ENCODE peak calls at places on chromosomes 12 and 14, in five cellular contexts. One of them, this sample, is unnamed.

GRCh38 chr14:75794615-75795038 is 133.6 kb downstream of the TTLL5 start:
- DNase-seq in nephron progenitor cell: no peak
- DNase-seq in fibroblast of lung: peak
- DNase-seq in WTC11: no peak
- DNase-seq in GM20000: no peak
- DNase-seq in this sample: peak

GRCh38 chr12:61188801-61189595 is 1071.2 kb upstream of the USP15 start:
- DNase-seq in nephron progenitor cell: no peak
- DNase-seq in fibroblast of lung: no peak
- DNase-seq in WTC11: no peak
- DNase-seq in GM20000: no peak
- DNase-seq in this sample: no peak

GRCh38 chr14:104263671-104264358 is 125.4 kb downstream of the KIF26A start:
- DNase-seq in nephron progenitor cell: no peak
- DNase-seq in fibroblast of lung: no peak
- DNase-seq in WTC11: peak
- DNase-seq in GM20000: no peak
- DNase-seq in this sample: no peak

GRCh38 chr14:76951149-76951548 is 77.4 kb downstream of the IRF2BPL start:
- DNase-seq in nephron progenitor cell: no peak
- DNase-seq in fibroblast of lung: peak
- DNase-seq in WTC11: no peak
- DNase-seq in GM20000: no peak
- DNase-seq in this sample: no peak

GRCh38 chr14:33068626-33069025 is 129.9 kb downstream of the NPAS3 start:
- DNase-seq in nephron progenitor cell: no peak
- DNase-seq in fibroblast of lung: peak
- DNase-seq in WTC11: no peak
- DNase-seq in GM20000: no peak
- DNase-seq in this sample: no peak

GRCh38 chr14:32109676-32110075 is 32.6 kb downstream of the ARHGAP5 start:
- DNase-seq in nephron progenitor cell: no peak
- DNase-seq in fibroblast of lung: peak
- DNase-seq in WTC11: no peak
- DNase-seq in GM20000: no peak
- DNase-seq in this sample: peak

GRCh38 chr14:93262446-93262845 is 55.4 kb downstream of the UBR7 start:
- DNase-seq in nephron progenitor cell: no peak
- DNase-seq in fibroblast of lung: no peak
- DNase-seq in WTC11: no peak
- DNase-seq in GM20000: no peak
- DNase-seq in this sample: no peak

GRCh38 chr14:69693823-69694729 is 72.9 kb upstream of the SRSF5 start:
- DNase-seq in nephron progenitor cell: no peak
- DNase-seq in fibroblast of lung: no peak
- DNase-seq in WTC11: no peak
- DNase-seq in GM20000: no peak
- DNase-seq in this sample: no peak

GRCh38 chr14:93941293-93941910 is 14.3 kb downstream of the FAM181A start:
- DNase-seq in nephron progenitor cell: no peak
- DNase-seq in fibroblast of lung: peak
- DNase-seq in WTC11: no peak
- DNase-seq in GM20000: no peak
- DNase-seq in this sample: peak

GRCh38 chr12:31016057-31016456 is 57.6 kb upstream of the DDX11 start:
- DNase-seq in nephron progenitor cell: no peak
- DNase-seq in fibroblast of lung: no peak
- DNase-seq in WTC11: no peak
- DNase-seq in GM20000: no peak
- DNase-seq in this sample: no peak

GRCh38 chr12:45273717-45274271 is 57.9 kb downstream of the ANO6 start:
- DNase-seq in nephron progenitor cell: no peak
- DNase-seq in fibroblast of lung: peak
- DNase-seq in WTC11: no peak
- DNase-seq in GM20000: no peak
- DNase-seq in this sample: peak

GRCh38 chr14:100674428-100674827 is 52.3 kb upstream of the DLK1 start:
- DNase-seq in nephron progenitor cell: no peak
- DNase-seq in fibroblast of lung: no peak
- DNase-seq in WTC11: no peak
- DNase-seq in GM20000: no peak
- DNase-seq in this sample: no peak

GRCh38 chr14:89340200-89340667 is 76.8 kb downstream of the FOXN3 start:
- DNase-seq in nephron progenitor cell: no peak
- DNase-seq in fibroblast of lung: peak
- DNase-seq in WTC11: no peak
- DNase-seq in GM20000: no peak
- DNase-seq in this sample: no peak

GRCh38 chr12:130632582-130633174 is 83.4 kb downstream of the RIMBP2 start:
- DNase-seq in nephron progenitor cell: no peak
- DNase-seq in fibroblast of lung: no peak
- DNase-seq in WTC11: no peak
- DNase-seq in GM20000: no peak
- DNase-seq in this sample: no peak

GRCh38 chr14:66240112-66240511 is 246.1 kb upstream of the CCDC196 start:
- DNase-seq in nephron progenitor cell: no peak
- DNase-seq in fibroblast of lung: peak
- DNase-seq in WTC11: no peak
- DNase-seq in GM20000: no peak
- DNase-seq in this sample: no peak

GRCh38 chr14:70808023-70808401 is 1.3 kb downstream of the MAP3K9 start:
- DNase-seq in nephron progenitor cell: peak
- DNase-seq in fibroblast of lung: peak
- DNase-seq in WTC11: peak
- DNase-seq in GM20000: peak
- DNase-seq in this sample: no peak

GRCh38 chr12:75881910-75882309 is 149.7 kb downstream of the PHLDA1 start:
- DNase-seq in nephron progenitor cell: no peak
- DNase-seq in fibroblast of lung: peak
- DNase-seq in WTC11: no peak
- DNase-seq in GM20000: no peak
- DNase-seq in this sample: no peak

GRCh38 chr12:14988035-14988434 is 15.2 kb downstream of the PDE6H start:
- DNase-seq in nephron progenitor cell: no peak
- DNase-seq in fibroblast of lung: peak
- DNase-seq in WTC11: no peak
- DNase-seq in GM20000: no peak
- DNase-seq in this sample: no peak

GRCh38 chr12:29962276-29963035 is 178.7 kb upstream of the TMTC1 start:
- DNase-seq in nephron progenitor cell: no peak
- DNase-seq in fibroblast of lung: no peak
- DNase-seq in WTC11: no peak
- DNase-seq in GM20000: no peak
- DNase-seq in this sample: no peak

GRCh38 chr14:84927096-84927910 is 602.6 kb upstream of the FLRT2 start:
- DNase-seq in nephron progenitor cell: no peak
- DNase-seq in fibroblast of lung: peak
- DNase-seq in WTC11: no peak
- DNase-seq in GM20000: no peak
- DNase-seq in this sample: no peak

GRCh38 chr12:3283137-3283680 is 206.0 kb downstream of the TSPAN9 start:
- DNase-seq in nephron progenitor cell: no peak
- DNase-seq in fibroblast of lung: no peak
- DNase-seq in WTC11: no peak
- DNase-seq in GM20000: no peak
- DNase-seq in this sample: no peak

GRCh38 chr14:54555651-54556050 is 11.3 kb upstream of the SAMD4A start:
- DNase-seq in nephron progenitor cell: no peak
- DNase-seq in fibroblast of lung: no peak
- DNase-seq in WTC11: no peak
- DNase-seq in GM20000: no peak
- DNase-seq in this sample: no peak

GRCh38 chr12:11164384-11164783 is 6.6 kb upstream of the SMIM10L1 start:
- DNase-seq in nephron progenitor cell: no peak
- DNase-seq in fibroblast of lung: no peak
- DNase-seq in WTC11: no peak
- DNase-seq in GM20000: no peak
- DNase-seq in this sample: no peak

GRCh38 chr12:65926119-65927004 is 102.1 kb downstream of the HMGA2 start:
- DNase-seq in nephron progenitor cell: no peak
- DNase-seq in fibroblast of lung: no peak
- DNase-seq in WTC11: no peak
- DNase-seq in GM20000: no peak
- DNase-seq in this sample: no peak

GRCh38 chr14:103257211-103257962 is 76.7 kb upstream of the EIF5 start:
- DNase-seq in nephron progenitor cell: no peak
- DNase-seq in fibroblast of lung: peak
- DNase-seq in WTC11: no peak
- DNase-seq in GM20000: no peak
- DNase-seq in this sample: no peak

GRCh38 chr12:76137611-76138010 is 53.1 kb upstream of the NAP1L1 start:
- DNase-seq in nephron progenitor cell: no peak
- DNase-seq in fibroblast of lung: peak
- DNase-seq in WTC11: no peak
- DNase-seq in GM20000: no peak
- DNase-seq in this sample: no peak

DNA sequence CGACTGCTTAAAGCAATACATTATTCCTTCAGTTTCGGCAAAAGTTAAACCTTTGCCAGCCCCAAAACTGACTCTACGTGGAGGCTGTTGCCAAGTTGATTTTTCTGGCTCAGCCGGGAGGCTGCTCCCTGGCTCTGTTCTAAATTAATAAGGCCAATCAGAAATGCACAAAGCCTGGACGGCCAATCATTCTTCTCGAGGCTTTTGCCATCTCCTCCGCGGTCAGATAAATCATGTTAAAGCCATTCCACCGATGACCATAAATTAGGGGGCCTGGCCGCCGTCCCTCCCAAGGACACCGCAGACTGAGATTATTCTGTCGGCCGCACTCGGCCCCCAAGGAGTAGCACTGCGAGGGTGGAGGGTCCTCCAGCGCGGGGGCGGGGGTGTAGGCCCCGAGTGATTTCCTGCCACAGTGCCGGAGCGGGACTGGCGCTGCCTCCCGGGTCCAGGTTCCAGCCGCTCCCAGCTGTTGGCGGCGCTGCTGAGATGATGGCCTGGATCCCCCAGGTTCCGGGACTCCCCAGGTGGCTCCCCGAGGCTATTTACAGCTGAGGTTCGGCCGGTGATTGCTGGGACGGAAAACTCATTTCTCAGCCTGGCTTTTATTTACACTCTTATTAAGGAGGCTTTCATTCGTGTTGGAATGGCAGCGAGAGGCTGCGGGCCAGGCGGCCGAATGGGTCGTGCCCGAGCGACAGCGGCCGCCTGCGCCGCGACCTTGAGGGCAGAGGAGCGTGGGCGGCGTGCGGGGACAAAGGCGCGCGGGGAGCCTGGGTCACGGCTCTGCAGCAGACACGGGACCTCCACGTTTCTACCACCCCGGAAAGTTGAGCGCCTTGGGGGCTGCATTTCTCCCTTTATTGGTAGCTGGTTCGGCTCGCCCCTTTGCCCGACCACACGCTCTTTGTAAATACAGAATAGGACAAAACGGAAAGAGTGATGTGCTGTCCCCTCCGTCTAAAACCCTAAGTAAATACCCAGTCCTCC is 165.2 kb downstream of the MON2 start:
- DNase-seq in nephron progenitor cell: peak
- DNase-seq in fibroblast of lung: peak
- DNase-seq in WTC11: peak
- DNase-seq in GM20000: peak
- DNase-seq in this sample: peak
- TF ChIP-seq CTCF in nephron progenitor cell: no peak
- TF ChIP-seq CTCF in fibroblast of lung: no peak
- TF ChIP-seq CTCF in WTC11: no peak
- TF ChIP-seq CTCF in GM20000: peak
- TF ChIP-seq CTCF in this sample: peak

DNA sequence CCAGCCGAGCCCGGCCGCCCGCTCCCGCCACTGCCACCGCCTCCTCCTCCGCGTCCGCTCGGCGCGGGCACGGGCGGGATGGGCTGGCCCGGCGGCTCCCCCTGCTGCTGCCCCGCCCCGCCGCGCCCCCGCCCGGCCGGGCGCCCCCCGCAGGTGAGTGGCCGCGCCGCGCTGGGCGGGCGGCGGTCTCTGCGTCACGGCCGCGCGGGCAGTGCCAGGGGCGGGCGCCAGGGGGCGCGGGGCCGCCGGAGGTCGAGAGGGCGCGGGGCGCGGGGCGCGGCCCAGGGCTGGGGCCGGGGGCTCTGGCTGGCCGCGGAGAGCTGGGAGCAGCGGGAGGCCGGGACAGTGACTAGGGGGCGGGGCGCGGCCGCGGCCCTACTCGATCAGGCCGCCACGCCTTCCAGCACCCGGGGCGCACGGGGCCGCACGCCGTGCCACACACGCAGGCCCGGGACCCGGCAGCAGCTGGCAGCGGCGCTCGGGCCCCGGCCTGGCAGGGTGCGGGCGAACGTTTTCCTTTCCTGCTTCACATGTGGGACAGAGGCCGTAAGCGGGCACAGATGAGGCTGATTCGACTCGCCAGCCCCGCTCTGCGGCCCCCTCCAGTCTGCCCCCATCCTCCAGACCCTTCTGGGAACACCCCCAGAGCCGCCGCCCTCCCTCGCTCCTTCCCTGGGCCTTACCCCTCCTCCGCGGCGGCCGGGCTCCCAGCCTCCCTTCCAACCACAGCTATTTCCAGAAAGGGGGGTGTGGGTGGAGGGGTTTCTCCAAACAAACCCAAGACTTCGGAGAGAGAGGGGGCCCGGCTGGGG is 2.4 kb upstream of the TNS2 start:
- DNase-seq in nephron progenitor cell: peak
- DNase-seq in fibroblast of lung: peak
- DNase-seq in WTC11: peak
- DNase-seq in GM20000: peak
- DNase-seq in this sample: no peak
- TF ChIP-seq CTCF in nephron progenitor cell: no peak
- TF ChIP-seq CTCF in fibroblast of lung: no peak
- TF ChIP-seq CTCF in WTC11: peak
- TF ChIP-seq CTCF in GM20000: peak
- TF ChIP-seq CTCF in this sample: no peak

GRCh38 chr12:6946033-6946919 is 2.5 kb downstream of the C12orf57 start:
- DNase-seq in nephron progenitor cell: peak
- DNase-seq in fibroblast of lung: no peak
- DNase-seq in WTC11: peak
- DNase-seq in GM20000: peak
- DNase-seq in this sample: no peak
- TF ChIP-seq CTCF in nephron progenitor cell: no peak
- TF ChIP-seq CTCF in fibroblast of lung: no peak
- TF ChIP-seq CTCF in WTC11: no peak
- TF ChIP-seq CTCF in GM20000: no peak
- TF ChIP-seq CTCF in this sample: no peak

GRCh38 chr14:35261774-35262173 is 30.4 kb upstream of the PSMA6 start:
- DNase-seq in nephron progenitor cell: no peak
- DNase-seq in fibroblast of lung: no peak
- DNase-seq in WTC11: no peak
- DNase-seq in GM20000: no peak
- DNase-seq in this sample: no peak
- TF ChIP-seq CTCF in nephron progenitor cell: no peak
- TF ChIP-seq CTCF in fibroblast of lung: peak
- TF ChIP-seq CTCF in WTC11: no peak
- TF ChIP-seq CTCF in GM20000: no peak
- TF ChIP-seq CTCF in this sample: no peak

DNA sequence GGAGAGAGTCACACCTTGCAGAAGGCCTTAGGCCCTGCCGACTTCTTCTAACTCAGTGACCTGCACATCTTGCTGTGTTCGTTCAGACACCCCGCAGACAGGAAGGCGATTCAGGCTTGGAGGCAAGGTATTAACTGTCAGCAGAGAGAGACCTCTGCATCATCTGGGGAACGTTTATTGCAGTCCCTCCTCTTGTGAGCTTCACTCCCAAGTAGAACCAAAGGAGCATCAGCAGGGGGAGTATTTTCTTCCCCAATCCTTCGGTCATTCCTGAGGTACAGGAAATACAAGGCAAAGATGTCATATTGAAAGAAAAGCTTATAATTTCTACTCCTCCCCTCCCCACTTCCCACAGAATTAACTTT is 217.9 kb downstream of the CRADD start:
- DNase-seq in nephron progenitor cell: no peak
- DNase-seq in fibroblast of lung: no peak
- DNase-seq in WTC11: no peak
- DNase-seq in GM20000: no peak
- DNase-seq in this sample: no peak
- TF ChIP-seq CTCF in nephron progenitor cell: no peak
- TF ChIP-seq CTCF in fibroblast of lung: peak
- TF ChIP-seq CTCF in WTC11: no peak
- TF ChIP-seq CTCF in GM20000: no peak
- TF ChIP-seq CTCF in this sample: no peak

This sample was measured in HFF-Myc.